ENCODE peak calls at places on chromosome 19, in ten cellular contexts. M is activated CD4-positive, alpha-beta T cell treated with anti-CD3 and anti-CD28 coated beads for 24 hours; H is NCI-H1092; N is stimulated activated CD4-positive, alpha-beta T cell treated with anti-CD3 and anti-CD28 coated beads, Interleukin-15, amount 100 ng/mL, for 1 hour; Q is LNCaP clone FGC; T is NCI-H1694; G is amniotic epithelial cell; X is NCI-H1105; Y is stimulated activated CD8-positive, alpha-beta memory T cell treated with anti-CD3 and anti-CD28 coated beads, Interleukin-2, amount 100 ng/mL, for 48 hours; F is thoracic aorta. L is an unnamed sample.

GRCh38 chr19:50745221-50745620 is 22.1 kb downstream of the CLEC11A start:
- DNase-seq in F (no peak), M (no peak), Q (no peak), T (no peak), G (no peak), N (no peak), Y (no peak), H (no peak), X (no peak), L (no peak)

GRCh38 chr19:33311326-33311682 is 9.0 kb upstream of the CEBPA start:
- DNase-seq in T (no peak), N (no peak), H (no peak), Y (no peak), Q (no peak), M (no peak), X (no peak), F (no peak), G (no peak), L (peak)

GRCh38 chr19:5173993-5174392 is 166.6 kb downstream of the PTPRS start:
- DNase-seq in M (no peak), Q (no peak), G (no peak), Y (no peak), T (no peak), H (no peak), F (no peak), N (no peak), X (no peak), L (no peak)

GRCh38 chr19:1512671-1513491 is at the start of gene ADAMTSL5:
- DNase-seq in G (peak), M (peak), Q (no peak), Y (peak), N (peak), X (no peak), F (no peak), H (no peak), T (no peak), L (peak)

GRCh38 chr19:4910594-4911273 is 1.4 kb downstream of the UHRF1 start:
- DNase-seq in M (no peak), Y (no peak), Q (no peak), F (no peak), N (no peak), H (no peak), X (no peak), T (no peak), G (peak), L (no peak)

GRCh38 chr19:1975081-1975480 is 34.1 kb downstream of the CSNK1G2 start:
- DNase-seq in F (no peak), X (no peak), Q (no peak), M (no peak), Y (no peak), N (no peak), G (no peak), T (no peak), H (no peak), L (no peak)

GRCh38 chr19:4304509-4305252 is at the start of gene FSD1:
- DNase-seq in H (peak), N (peak), F (no peak), G (no peak), Y (peak), X (peak), M (peak), T (peak), Q (no peak), L (no peak)

GRCh38 chr19:31543456-31543855 is 194.2 kb upstream of the TSHZ3 start:
- DNase-seq in H (no peak), Y (no peak), T (no peak), N (no peak), Q (no peak), M (no peak), F (no peak), X (no peak), G (no peak), L (no peak)

GRCh38 chr19:7618366-7618765 is 11.0 kb downstream of the XAB2 start:
- DNase-seq in H (no peak), F (no peak), Q (peak), Y (no peak), X (no peak), M (no peak), G (no peak), T (no peak), N (no peak), L (peak)

GRCh38 chr19:48934837-48935236 is 1.3 kb downstream of the DHDH start:
- DNase-seq in Y (no peak), F (no peak), N (no peak), M (no peak), X (no peak), T (no peak), G (no peak), Q (no peak), H (no peak), L (no peak)

GRCh38 chr19:17902701-17903100 is 30.1 kb upstream of the CCDC124 start:
- DNase-seq in H (no peak), G (peak), X (no peak), Q (no peak), N (no peak), M (no peak), T (peak), Y (no peak), F (no peak), L (peak)

GRCh38 chr19:44542671-44543070 is 13.2 kb upstream of the CEACAM20 start:
- DNase-seq in T (no peak), G (no peak), H (no peak), F (no peak), Q (no peak), M (no peak), Y (no peak), X (no peak), N (no peak), L (no peak)

GRCh38 chr19:50414850-50415660 is 3.7 kb upstream of the SPIB start:
- DNase-seq in H (no peak), Q (no peak), M (peak), G (peak), Y (peak), F (no peak), N (peak), X (no peak), T (peak), L (no peak)

GRCh38 chr19:39070888-39071287 is 13.3 kb upstream of the ACP7 start:
- DNase-seq in Y (no peak), X (no peak), T (no peak), Q (no peak), N (no peak), G (peak), H (no peak), F (no peak), M (no peak), L (no peak)

L was measured in T47D.